ENCODE peak calls at places on chromosomes 2 and 18, in six cellular contexts. E is NT2/D1; S is stimulated activated CD4-positive, alpha-beta T cell treated with anti-CD3 and anti-CD28 coated beads, Interleukin-15, amount 100 ng/mL, for 24 hours; N is mucosa of gallbladder; C is A549; W is heart left ventricle. L is an unnamed sample.

GRCh38 chr2:218010838-218011616 is 8.2 kb upstream of the TNS1 start:
- DNase-seq in W (no peak), C (no peak), E (no peak), N (no peak), S (no peak), L (no peak)

GRCh38 chr2:84855730-84856129 is 25.2 kb downstream of the TRABD2A start:
- DNase-seq in N (no peak), S (peak), W (no peak), C (no peak), E (peak), L (no peak)

GRCh38 chr2:225270861-225271260 is 128.6 kb upstream of the NYAP2 start:
- DNase-seq in W (no peak), E (peak), C (peak), N (peak), S (no peak), L (no peak)

GRCh38 chr18:37668971-37669747 is 103.6 kb upstream of the CELF4 start:
- DNase-seq in N (no peak), W (no peak), S (no peak), E (peak), C (no peak), L (peak)

GRCh38 chr2:239151201-239152131 is 249.4 kb downstream of the HDAC4 start:
- DNase-seq in W (no peak), S (no peak), E (no peak), C (no peak), N (no peak), L (no peak)

GRCh38 chr2:149141046-149141445 is 102.5 kb downstream of the LYPD6B start:
- DNase-seq in N (peak), E (no peak), C (no peak), W (no peak), S (no peak), L (no peak)

GRCh38 chr2:197711576-197711975 is 6.4 kb downstream of the MARS2 start:
- DNase-seq in C (no peak), N (no peak), E (no peak), W (no peak), S (no peak), L (no peak)

GRCh38 chr18:28177828-28178635 is 1.1 kb upstream of the CDH2 start:
- DNase-seq in C (peak), S (peak), E (no peak), W (peak), N (no peak), L (peak)

GRCh38 chr2:229610871-229611270 is 103.5 kb downstream of the DNER start:
- DNase-seq in S (no peak), N (no peak), W (no peak), E (no peak), C (no peak), L (no peak)